ENCODE peak calls at places on chromosomes 3 and 15, in ten cellular contexts. A is hypothalamus; X is NCI-H460; G is activated CD4-positive, alpha-beta T cell treated with anti-CD3 and anti-CD28 coated beads, Interleukin-2, amount 10 ng/mL, durations not matched to agents 7 days and 5 days; D is GM12892; B is stimulated activated CD8-positive, alpha-beta memory T cell treated with anti-CD3 and anti-CD28 coated beads, Interleukin-15, amount 100 ng/mL, for 1 hour; U is heart right ventricle; J is lower lobe of right lung; Y is adrenal gland; T is fibroblast of pulmonary artery. Z is an unnamed sample.

GRCh38 chr3:64363842-64364241 is 138.6 kb upstream of the PRICKLE2 start:
- DNase-seq in G (no peak), B (no peak), U (no peak), A (no peak), D (no peak), J (no peak), T (no peak), Y (no peak), X (no peak), Z (no peak)

GRCh38 chr3:1693145-1693544 is 405.5 kb upstream of the CNTN4 start:
- DNase-seq in B (no peak), J (no peak), G (no peak), X (no peak), A (no peak), D (no peak), U (no peak), T (no peak), Y (no peak), Z (no peak)

GRCh38 chr3:195771651-195772300 is 40.0 kb downstream of the MUC4 start:
- DNase-seq in X (no peak), U (no peak), D (no peak), A (no peak), B (no peak), T (no peak), J (no peak), Y (peak), G (peak), Z (no peak)

GRCh38 chr15:39508536-39508935 is 72.3 kb upstream of the THBS1 start:
- DNase-seq in Y (no peak), A (no peak), X (no peak), B (no peak), U (no peak), G (no peak), D (no peak), J (no peak), T (no peak), Z (no peak)

GRCh38 chr3:196179380-196180308 is 31.6 kb downstream of the ZDHHC19 start:
- DNase-seq in U (no peak), T (peak), B (peak), X (no peak), G (peak), A (peak), D (peak), Y (no peak), J (no peak), Z (peak)

GRCh38 chr3:152292367-152292766 is 23.6 kb downstream of the MBNL1 start:
- DNase-seq in X (no peak), J (no peak), T (no peak), Y (no peak), A (no peak), U (no peak), D (no peak), G (no peak), B (no peak), Z (no peak)

GRCh38 chr15:87365221-87365620 is 891.3 kb downstream of the NTRK3 start:
- DNase-seq in T (peak), Y (no peak), U (no peak), G (no peak), B (no peak), A (no peak), J (no peak), D (no peak), X (no peak), Z (no peak)

GRCh38 chr3:146581080-146581601 is 24.0 kb downstream of the PLSCR5 start:
- DNase-seq in D (no peak), J (no peak), Y (no peak), G (no peak), B (no peak), T (peak), U (no peak), X (no peak), A (no peak), Z (no peak)

GRCh38 chr3:152315623-152316022 is 46.9 kb downstream of the MBNL1 start:
- DNase-seq in A (no peak), X (no peak), T (peak), J (no peak), Y (no peak), B (no peak), D (no peak), U (no peak), G (no peak), Z (no peak)

GRCh38 chr3:5095879-5096278 is 26.2 kb upstream of the ARL8B start:
- DNase-seq in B (no peak), G (no peak), X (no peak), D (no peak), J (no peak), Y (no peak), U (peak), A (no peak), T (peak), Z (peak)

GRCh38 chr3:31974454-31974853 is 6.6 kb downstream of the OSBPL10 start:
- DNase-seq in U (no peak), A (no peak), J (no peak), Y (no peak), G (no peak), B (no peak), X (no peak), D (no peak), T (peak), Z (no peak)

GRCh38 chr3:99683876-99684275 is 45.5 kb downstream of the COL8A1 start:
- DNase-seq in D (no peak), G (no peak), Y (no peak), B (no peak), X (no peak), J (no peak), U (no peak), T (no peak), A (no peak), Z (no peak)

GRCh38 chr3:158571969-158572765 is 1.2 kb downstream of the MLF1 start:
- DNase-seq in U (no peak), D (no peak), X (no peak), B (no peak), G (no peak), Y (no peak), A (no peak), J (no peak), T (no peak), Z (no peak)

GRCh38 chr15:80183886-80184285 is 31.1 kb downstream of the FAH start:
- DNase-seq in U (no peak), A (no peak), Y (no peak), B (no peak), G (no peak), T (peak), D (no peak), X (no peak), J (no peak), Z (no peak)

GRCh38 chr3:106457278-106458210 is 588.7 kb upstream of the CBLB start:
- DNase-seq in B (no peak), G (peak), Y (no peak), U (peak), D (peak), X (peak), T (peak), A (peak), J (no peak), Z (peak)

GRCh38 chr3:107846282-107846852 is 244.5 kb downstream of the CD47 start:
- DNase-seq in A (peak), B (no peak), D (no peak), J (peak), T (peak), Y (peak), G (peak), X (peak), U (peak), Z (peak)

GRCh38 chr3:33914731-33915389 is 116.4 kb downstream of the PDCD6IP start:
- DNase-seq in T (no peak), D (no peak), Y (no peak), U (no peak), J (no peak), A (no peak), G (no peak), X (no peak), B (no peak), Z (no peak)

GRCh38 chr3:186162221-186162620 is 53.3 kb upstream of the ETV5 start:
- DNase-seq in U (no peak), A (no peak), D (no peak), Y (no peak), T (no peak), B (no peak), X (no peak), J (peak), G (no peak), Z (no peak)

GRCh38 chr3:184241447-184242296 is 7.1 kb downstream of the ALG3 start:
- DNase-seq in U (peak), Y (peak), B (no peak), X (no peak), J (peak), G (no peak), D (no peak), T (peak), A (no peak), Z (peak)

GRCh38 chr3:111747490-111747889 is 111.6 kb upstream of the PHLDB2 start:
- DNase-seq in T (peak), D (no peak), G (no peak), Y (no peak), A (no peak), J (no peak), B (no peak), X (no peak), U (no peak), Z (no peak)